ENCODE peak calls at places on chromosomes 6 and 20, in seven cellular contexts. One of them, this sample, is unnamed.

GRCh38 chr6:4983322-4983721 is 20.5 kb downstream of the RPP40 start:
- DNase-seq in H1: no peak
- DNase-seq in SK-N-SH: no peak
- DNase-seq in HepG2: peak
- DNase-seq in A549: no peak
- DNase-seq in endothelial cell of umbilical vein: no peak
- DNase-seq in WTC11: no peak
- DNase-seq in this sample: peak

GRCh38 chr6:38027685-38028373 is 208.3 kb downstream of the ZFAND3 start:
- DNase-seq in HepG2: no peak
- DNase-seq in endothelial cell of umbilical vein: peak
- DNase-seq in SK-N-SH: no peak
- DNase-seq in H1: no peak
- DNase-seq in WTC11: no peak
- DNase-seq in A549: no peak
- DNase-seq in this sample: peak

GRCh38 chr20:37525810-37526209 is 1.9 kb downstream of the BLCAP start:
- DNase-seq in H1: no peak
- DNase-seq in SK-N-SH: no peak
- DNase-seq in endothelial cell of umbilical vein: no peak
- DNase-seq in WTC11: no peak
- DNase-seq in A549: no peak
- DNase-seq in HepG2: no peak
- DNase-seq in this sample: no peak

GRCh38 chr20:23782366-23782983 is 31.7 kb upstream of the CST1 start:
- DNase-seq in WTC11: no peak
- DNase-seq in A549: peak
- DNase-seq in SK-N-SH: peak
- DNase-seq in HepG2: no peak
- DNase-seq in H1: no peak
- DNase-seq in endothelial cell of umbilical vein: peak
- DNase-seq in this sample: peak

GRCh38 chr6:135044639-135045038 is 10.0 kb downstream of the HBS1L start:
- DNase-seq in HepG2: no peak
- DNase-seq in H1: no peak
- DNase-seq in endothelial cell of umbilical vein: peak
- DNase-seq in WTC11: no peak
- DNase-seq in A549: no peak
- DNase-seq in SK-N-SH: no peak
- DNase-seq in this sample: no peak

GRCh38 chr6:150567360-150567759 is 32.3 kb upstream of the PLEKHG1 start:
- DNase-seq in WTC11: no peak
- DNase-seq in A549: no peak
- DNase-seq in endothelial cell of umbilical vein: peak
- DNase-seq in HepG2: peak
- DNase-seq in SK-N-SH: no peak
- DNase-seq in H1: no peak
- DNase-seq in this sample: no peak

GRCh38 chr6:99093781-99094180 is 146.0 kb upstream of the FBXL4 start:
- DNase-seq in HepG2: no peak
- DNase-seq in endothelial cell of umbilical vein: no peak
- DNase-seq in WTC11: no peak
- DNase-seq in H1: no peak
- DNase-seq in SK-N-SH: no peak
- DNase-seq in A549: no peak
- DNase-seq in this sample: peak

GRCh38 chr6:31558631-31559500 is 11.5 kb downstream of the NFKBIL1 start:
- DNase-seq in HepG2: no peak
- DNase-seq in H1: no peak
- DNase-seq in SK-N-SH: no peak
- DNase-seq in A549: no peak
- DNase-seq in WTC11: no peak
- DNase-seq in endothelial cell of umbilical vein: peak
- DNase-seq in this sample: peak

GRCh38 chr20:60249436-60249835 is 291.2 kb downstream of the CDH26 start:
- DNase-seq in SK-N-SH: no peak
- DNase-seq in H1: peak
- DNase-seq in WTC11: no peak
- DNase-seq in HepG2: no peak
- DNase-seq in A549: peak
- DNase-seq in endothelial cell of umbilical vein: no peak
- DNase-seq in this sample: no peak

GRCh38 chr20:59043698-59044097 is 1.1 kb upstream of the PRELID3B start:
- DNase-seq in H1: no peak
- DNase-seq in HepG2: no peak
- DNase-seq in WTC11: no peak
- DNase-seq in SK-N-SH: no peak
- DNase-seq in A549: no peak
- DNase-seq in endothelial cell of umbilical vein: no peak
- DNase-seq in this sample: peak

GRCh38 chr6:46771556-46771955 is 21.6 kb upstream of the MEP1A start:
- DNase-seq in endothelial cell of umbilical vein: no peak
- DNase-seq in SK-N-SH: no peak
- DNase-seq in A549: no peak
- DNase-seq in HepG2: no peak
- DNase-seq in H1: no peak
- DNase-seq in WTC11: no peak
- DNase-seq in this sample: peak

GRCh38 chr20:16284385-16285100 is 288.7 kb downstream of the KIF16B start:
- DNase-seq in endothelial cell of umbilical vein: no peak
- DNase-seq in SK-N-SH: no peak
- DNase-seq in A549: no peak
- DNase-seq in H1: no peak
- DNase-seq in WTC11: no peak
- DNase-seq in HepG2: no peak
- DNase-seq in this sample: no peak

GRCh38 chr20:3632311-3633004 is 30.7 kb downstream of the GFRA4 start:
- DNase-seq in SK-N-SH: no peak
- DNase-seq in endothelial cell of umbilical vein: no peak
- DNase-seq in A549: no peak
- DNase-seq in WTC11: no peak
- DNase-seq in H1: no peak
- DNase-seq in HepG2: peak
- DNase-seq in this sample: no peak

GRCh38 chr6:115969207-115969929 is 91.3 kb downstream of the FRK start:
- DNase-seq in H1: peak
- DNase-seq in SK-N-SH: no peak
- DNase-seq in A549: peak
- DNase-seq in endothelial cell of umbilical vein: no peak
- DNase-seq in WTC11: peak
- DNase-seq in HepG2: no peak
- DNase-seq in this sample: no peak

GRCh38 chr20:35510946-35511735 is 18.3 kb downstream of the C20orf173 start:
- DNase-seq in H1: no peak
- DNase-seq in A549: no peak
- DNase-seq in endothelial cell of umbilical vein: no peak
- DNase-seq in HepG2: no peak
- DNase-seq in SK-N-SH: no peak
- DNase-seq in WTC11: no peak
- DNase-seq in this sample: no peak

GRCh38 chr6:138428943-138429616 is 25.1 kb downstream of the HEBP2 start:
- DNase-seq in A549: peak
- DNase-seq in WTC11: no peak
- DNase-seq in endothelial cell of umbilical vein: peak
- DNase-seq in SK-N-SH: peak
- DNase-seq in H1: no peak
- DNase-seq in HepG2: peak
- DNase-seq in this sample: peak

GRCh38 chr20:5513975-5514516 is 197.3 kb upstream of the PROKR2 start:
- DNase-seq in HepG2: peak
- DNase-seq in H1: no peak
- DNase-seq in WTC11: no peak
- DNase-seq in SK-N-SH: no peak
- DNase-seq in endothelial cell of umbilical vein: no peak
- DNase-seq in A549: peak
- DNase-seq in this sample: no peak

GRCh38 chr6:116229287-116229913 is 24.5 kb downstream of the TSPYL4 start:
- DNase-seq in SK-N-SH: peak
- DNase-seq in endothelial cell of umbilical vein: peak
- DNase-seq in HepG2: no peak
- DNase-seq in H1: peak
- DNase-seq in A549: peak
- DNase-seq in WTC11: peak
- DNase-seq in this sample: no peak

GRCh38 chr6:65569505-65569904 is 137.5 kb downstream of the EYS start:
- DNase-seq in HepG2: no peak
- DNase-seq in H1: peak
- DNase-seq in endothelial cell of umbilical vein: no peak
- DNase-seq in WTC11: no peak
- DNase-seq in A549: no peak
- DNase-seq in SK-N-SH: no peak
- DNase-seq in this sample: no peak

GRCh38 chr6:31952140-31952805 is 6.4 kb downstream of the CFB start:
- DNase-seq in SK-N-SH: peak
- DNase-seq in HepG2: peak
- DNase-seq in WTC11: peak
- DNase-seq in H1: no peak
- DNase-seq in endothelial cell of umbilical vein: peak
- DNase-seq in A549: peak
- DNase-seq in this sample: peak

GRCh38 chr6:144012534-144012933 is 4.5 kb upstream of the PLAGL1 start:
- DNase-seq in A549: no peak
- DNase-seq in H1: no peak
- DNase-seq in HepG2: no peak
- DNase-seq in WTC11: no peak
- DNase-seq in SK-N-SH: no peak
- DNase-seq in endothelial cell of umbilical vein: no peak
- DNase-seq in this sample: no peak

GRCh38 chr6:53862517-53863457 is 68.0 kb downstream of the LRRC1 start:
- DNase-seq in HepG2: no peak
- DNase-seq in endothelial cell of umbilical vein: peak
- DNase-seq in WTC11: no peak
- DNase-seq in H1: no peak
- DNase-seq in SK-N-SH: no peak
- DNase-seq in A549: no peak
- DNase-seq in this sample: no peak

GRCh38 chr6:19836799-19837510 is at the start of gene ID4:
- DNase-seq in HepG2: no peak
- DNase-seq in A549: peak
- DNase-seq in H1: peak
- DNase-seq in endothelial cell of umbilical vein: peak
- DNase-seq in WTC11: peak
- DNase-seq in SK-N-SH: peak
- DNase-seq in this sample: no peak

DNA sequence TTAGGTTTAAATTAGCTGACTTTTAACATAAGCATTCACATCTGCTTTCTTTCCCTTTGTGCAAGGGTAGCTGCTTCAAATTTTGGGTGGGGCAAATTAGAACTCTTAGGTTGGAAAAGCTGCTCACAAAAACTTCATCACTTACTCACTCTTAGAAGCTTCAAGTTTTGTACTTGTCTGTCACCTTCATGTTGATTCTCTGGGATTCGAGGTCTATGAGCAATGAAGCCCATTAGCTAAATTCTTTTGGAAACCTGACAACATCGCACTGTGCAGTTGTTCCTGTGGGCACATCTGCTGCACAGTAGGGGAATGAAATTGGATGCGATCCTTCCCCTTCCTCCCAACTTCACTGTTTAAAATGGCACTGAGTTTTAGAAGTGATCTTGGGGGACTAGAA is 156.1 kb downstream of the UBE3D start:
- DNase-seq in HepG2: no peak
- DNase-seq in A549: no peak
- DNase-seq in H1: no peak
- DNase-seq in WTC11: no peak
- DNase-seq in endothelial cell of umbilical vein: no peak
- DNase-seq in SK-N-SH: no peak
- DNase-seq in this sample: no peak
- TF ChIP-seq MAX in HepG2: no peak
- TF ChIP-seq MAX in A549: no peak
- TF ChIP-seq MAX in H1: no peak
- TF ChIP-seq MAX in WTC11: no peak
- TF ChIP-seq MAX in endothelial cell of umbilical vein: no peak
- TF ChIP-seq MAX in SK-N-SH: no peak
- TF ChIP-seq MAX in this sample: no peak

DNA sequence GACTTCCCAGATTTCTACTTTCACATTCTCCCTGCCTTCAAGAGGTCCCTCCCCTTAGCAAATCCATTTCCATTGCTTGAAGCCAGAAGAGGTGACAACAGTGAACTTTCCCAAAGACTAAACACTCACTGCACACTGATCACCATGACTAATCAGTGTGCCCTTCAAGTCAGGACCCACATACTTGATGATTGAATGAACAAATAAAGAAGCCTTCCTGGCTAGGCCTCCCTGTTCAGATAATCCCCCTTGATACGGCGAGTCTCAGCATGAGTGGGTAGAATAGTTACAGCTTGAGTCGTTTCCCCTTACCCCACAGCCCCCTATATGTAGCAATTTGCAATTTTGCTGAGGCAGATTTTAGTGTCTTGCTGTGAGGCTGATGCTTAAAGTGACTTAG is 102.2 kb downstream of the UNC5CL start:
- DNase-seq in SK-N-SH: no peak
- DNase-seq in H1: no peak
- DNase-seq in WTC11: no peak
- DNase-seq in endothelial cell of umbilical vein: peak
- DNase-seq in A549: peak
- DNase-seq in HepG2: no peak
- DNase-seq in this sample: no peak
- TF ChIP-seq MAX in SK-N-SH: no peak
- TF ChIP-seq MAX in H1: no peak
- TF ChIP-seq MAX in WTC11: no peak
- TF ChIP-seq MAX in endothelial cell of umbilical vein: no peak
- TF ChIP-seq MAX in A549: no peak
- TF ChIP-seq MAX in HepG2: no peak
- TF ChIP-seq MAX in this sample: no peak

DNA sequence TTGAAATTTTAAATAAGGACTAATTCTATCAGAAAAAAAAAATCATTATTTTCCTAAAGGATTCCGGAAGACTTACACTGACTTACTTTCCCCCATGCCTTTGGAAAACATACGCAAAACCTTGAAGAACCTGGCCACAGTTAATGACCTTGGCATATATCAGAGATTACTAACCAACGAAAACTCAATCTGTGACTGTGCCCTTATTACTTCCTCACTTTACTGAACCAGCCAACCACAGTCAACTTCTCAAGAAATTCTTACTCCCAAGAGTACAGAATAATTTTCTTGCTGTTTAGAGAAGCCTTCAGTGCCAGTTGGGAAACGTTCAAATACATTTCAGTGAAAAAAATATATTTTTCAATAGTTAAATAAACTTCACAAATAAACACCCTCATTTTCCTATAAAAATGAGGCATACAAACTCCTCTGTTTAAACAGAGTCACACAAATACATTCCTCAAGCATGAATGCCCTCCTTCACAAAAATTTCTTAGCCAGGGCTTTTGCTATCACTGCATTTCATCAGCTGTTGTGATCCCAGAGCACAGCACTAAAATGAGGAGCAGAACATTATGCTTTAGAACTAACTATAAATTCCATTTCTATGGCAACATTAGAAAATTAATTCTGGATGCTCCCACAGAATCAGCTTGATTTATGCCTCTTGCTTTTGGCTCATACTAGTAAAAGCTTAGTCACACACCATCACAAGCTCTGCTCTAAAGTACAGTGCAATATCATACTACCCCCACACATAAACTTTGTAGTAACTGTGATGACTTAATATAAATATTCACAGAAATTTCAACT is 117.6 kb downstream of the DST start:
- DNase-seq in A549: peak
- DNase-seq in H1: no peak
- DNase-seq in SK-N-SH: no peak
- DNase-seq in endothelial cell of umbilical vein: no peak
- DNase-seq in HepG2: no peak
- DNase-seq in WTC11: no peak
- DNase-seq in this sample: no peak
- TF ChIP-seq MAX in A549: no peak
- TF ChIP-seq MAX in H1: no peak
- TF ChIP-seq MAX in SK-N-SH: no peak
- TF ChIP-seq MAX in endothelial cell of umbilical vein: no peak
- TF ChIP-seq MAX in HepG2: no peak
- TF ChIP-seq MAX in WTC11: no peak
- TF ChIP-seq MAX in this sample: no peak

GRCh38 chr6:7075341-7075740 is 32.4 kb upstream of the RREB1 start:
- DNase-seq in A549: no peak
- DNase-seq in endothelial cell of umbilical vein: no peak
- DNase-seq in HepG2: no peak
- DNase-seq in H1: no peak
- DNase-seq in SK-N-SH: no peak
- DNase-seq in WTC11: no peak
- DNase-seq in this sample: no peak
- TF ChIP-seq MAX in A549: no peak
- TF ChIP-seq MAX in endothelial cell of umbilical vein: no peak
- TF ChIP-seq MAX in HepG2: no peak
- TF ChIP-seq MAX in H1: no peak
- TF ChIP-seq MAX in SK-N-SH: no peak
- TF ChIP-seq MAX in WTC11: no peak
- TF ChIP-seq MAX in this sample: no peak

This sample was measured in NB4.